ENCODE peak calls at places on chromosomes 3 and 15, in ten cellular contexts. S is T-helper 1 cell; D is LHCN-M2; T is sigmoid colon; V is stimulated activated naive CD8-positive, alpha-beta T cell treated with anti-CD3 and anti-CD28 coated beads, Interleukin-15, amount 100 ng/mL, for 72 hours; K is stimulated activated CD4-positive, alpha-beta T cell treated with anti-CD3 and anti-CD28 coated beads, Interleukin-15, amount 100 ng/mL, for 1 hour; L is cerebellum; I is GM04504; O is left ventricle myocardium superior; A is CD8-positive, alpha-beta T cell. N is an unnamed sample.

GRCh38 chr3:123089611-123090301 is 22.9 kb downstream of the PDIA5 start:
- DNase-seq in O (peak), S (no peak), D (no peak), T (peak), A (no peak), L (peak), K (no peak), I (no peak), V (no peak), N (peak)

GRCh38 chr15:95606551-95606950 is 723.9 kb upstream of the NR2F2 start:
- DNase-seq in L (no peak), T (no peak), D (no peak), V (no peak), I (no peak), A (no peak), K (no peak), S (no peak), O (no peak), N (no peak)

GRCh38 chr3:171810278-171811058 is at the start of gene PLD1:
- DNase-seq in A (peak), L (no peak), S (peak), O (peak), D (no peak), I (peak), V (no peak), T (peak), K (no peak), N (peak)

GRCh38 chr3:187025254-187025655 is 94.9 kb downstream of the ST6GAL1 start:
- DNase-seq in A (no peak), D (no peak), O (no peak), T (no peak), I (no peak), S (no peak), V (peak), K (peak), L (no peak), N (no peak)

GRCh38 chr3:18415132-18415531 is 10.0 kb downstream of the SATB1 start:
- DNase-seq in A (no peak), V (no peak), D (no peak), S (no peak), O (no peak), I (no peak), L (no peak), K (no peak), T (no peak), N (no peak)

GRCh38 chr15:41881925-41882688 is 11.7 kb downstream of the SPTBN5 start:
- DNase-seq in A (no peak), L (peak), V (no peak), T (no peak), D (no peak), K (no peak), S (no peak), I (no peak), O (peak), N (no peak)

GRCh38 chr3:194686816-194687637 is 1.3 kb downstream of the FAM43A start:
- DNase-seq in S (peak), V (peak), D (no peak), I (no peak), T (peak), L (peak), A (peak), K (no peak), O (peak), N (peak)

GRCh38 chr15:78097667-78098066 is 5.3 kb downstream of the SH2D7 start:
- DNase-seq in O (no peak), V (no peak), T (peak), A (no peak), I (no peak), D (no peak), K (no peak), L (no peak), S (no peak), N (no peak)

GRCh38 chr3:144109944-144110343 is 138.3 kb downstream of the DIPK2A start:
- DNase-seq in D (no peak), V (no peak), O (no peak), I (no peak), L (no peak), T (no peak), S (no peak), K (no peak), A (no peak), N (no peak)

GRCh38 chr3:38601971-38602550 is 47.4 kb downstream of the SCN5A start:
- DNase-seq in L (no peak), K (no peak), O (no peak), I (no peak), S (no peak), A (no peak), D (no peak), V (no peak), T (peak), N (no peak)

GRCh38 chr3:46665763-46666470 is 27.6 kb downstream of the ALS2CL start:
- DNase-seq in A (no peak), K (no peak), D (no peak), S (no peak), V (no peak), I (no peak), O (no peak), T (peak), L (no peak), N (no peak)

GRCh38 chr15:89379818-89380217 is 45.2 kb upstream of the POLG start:
- DNase-seq in V (no peak), T (no peak), S (no peak), K (no peak), L (no peak), A (no peak), O (no peak), D (no peak), I (no peak), N (no peak)

GRCh38 chr3:157499342-157499963 is 3.8 kb downstream of the VEPH1 start:
- DNase-seq in T (no peak), K (no peak), L (peak), V (peak), O (peak), A (no peak), D (no peak), I (no peak), S (no peak), N (no peak)

GRCh38 chr15:62739507-62739906 is 303.0 kb upstream of the TPM1 start:
- DNase-seq in O (no peak), K (no peak), T (no peak), S (no peak), A (no peak), D (no peak), V (no peak), L (no peak), I (peak), N (peak)

GRCh38 chr15:67720556-67721175 is 104.6 kb upstream of the SKOR1 start:
- DNase-seq in A (no peak), K (no peak), L (no peak), T (no peak), I (no peak), S (no peak), O (no peak), V (no peak), D (no peak), N (no peak)

GRCh38 chr15:85748729-85749128 is 46.0 kb downstream of the KLHL25 start:
- DNase-seq in O (no peak), I (no peak), S (no peak), L (no peak), A (no peak), D (no peak), T (peak), K (no peak), V (no peak), N (no peak)

GRCh38 chr3:195756935-195757302 is 36.1 kb downstream of the MUC20 start:
- DNase-seq in L (no peak), D (no peak), T (no peak), I (no peak), V (no peak), S (no peak), K (no peak), O (no peak), A (no peak), N (no peak)